ENCODE peak calls at places on chromosome 14, in four cellular contexts. I, Q, E and S are unnamed samples.

GRCh38 chr14:100617715-100618693 is 30.8 kb upstream of the BEGAIN start:
- DNase-seq in Q (no peak), I (peak), E (no peak), S (no peak)

GRCh38 chr14:70888151-70888499 is 19.1 kb upstream of the PCNX1 start:
- DNase-seq in Q (no peak), E (no peak), I (no peak), S (no peak)

GRCh38 chr14:89926709-89927108 is 27.8 kb downstream of the EFCAB11 start:
- DNase-seq in E (peak), Q (peak), I (no peak), S (no peak)

GRCh38 chr14:75252254-75252837 is 26.3 kb upstream of the FOS start:
- DNase-seq in I (no peak), E (no peak), Q (no peak), S (no peak)

GRCh38 chr14:74258705-74259035 is 19.4 kb downstream of the VSX2 start:
- DNase-seq in I (no peak), Q (no peak), E (no peak), S (no peak)

GRCh38 chr14:89252887-89253532 is 164.0 kb downstream of the FOXN3 start:
- DNase-seq in I (no peak), E (no peak), Q (no peak), S (peak)

GRCh38 chr14:103521438-103521961 is 1.1 kb downstream of the CKB start:
- DNase-seq in E (no peak), I (no peak), Q (no peak), S (no peak)

GRCh38 chr14:55546212-55546874 is 33.7 kb upstream of the KTN1 start:
- DNase-seq in Q (no peak), I (no peak), E (no peak), S (no peak)

GRCh38 chr14:68911594-68912227 is 67.4 kb downstream of the ACTN1 start:
- DNase-seq in Q (peak), E (peak), I (peak), S (peak)

GRCh38 chr14:81161088-81161487 is 59.7 kb downstream of the GTF2A1 start:
- DNase-seq in E (no peak), I (no peak), Q (no peak), S (no peak)

GRCh38 chr14:68181395-68182326 is 362.1 kb downstream of the RAD51B start:
- DNase-seq in I (no peak), E (peak), Q (peak), S (no peak)

GRCh38 chr14:37870947-37871346 is 275.5 kb downstream of the TTC6 start:
- DNase-seq in Q (no peak), E (no peak), I (no peak), S (no peak)

GRCh38 chr14:100294963-100295330 is 11.3 kb downstream of the SLC25A29 start:
- DNase-seq in Q (no peak), I (no peak), E (no peak), S (no peak)

GRCh38 chr14:55454264-55455151 is 14.1 kb upstream of the TBPL2 start:
- DNase-seq in E (peak), I (peak), Q (peak), S (peak)

GRCh38 chr14:39085933-39086332 is 17.1 kb downstream of the SEC23A start:
- DNase-seq in E (peak), I (no peak), Q (peak), S (no peak)